ENCODE peak calls at places on chromosomes 4 and X, in seven cellular contexts. K is K562, W is H1, X is HepG2, D is SK-N-SH, T is GM12878, G is HCT116. B is an unnamed sample.

GRCh38 chr4:47744253-47744652 is 93.6 kb downstream of the CORIN start:
- DNase-seq in G (no peak), X (no peak), K (no peak), D (no peak), T (no peak), W (no peak), B (no peak)

GRCh38 chr4:39685990-39686389 is 11.9 kb upstream of the UBE2K start:
- DNase-seq in G (no peak), K (no peak), W (no peak), T (no peak), D (no peak), X (no peak), B (no peak)

GRCh38 chr4:15702941-15703403 is at the start of gene BST1:
- DNase-seq in K (no peak), G (no peak), T (no peak), X (no peak), W (no peak), D (peak; percentile 81), B (no peak)

GRCh38 chrX:48981178-48981577 is 9.5 kb upstream of the KCND1 start:
- DNase-seq in T (no peak), D (no peak), X (no peak), W (no peak), G (no peak), K (no peak), B (no peak)

GRCh38 chr4:161256716-161257115 is 907.1 kb downstream of the FSTL5 start:
- DNase-seq in D (no peak), X (peak; percentile 22), W (no peak), G (peak; percentile 7), K (no peak), T (no peak), B (peak; percentile 6)

GRCh38 chrX:85994787-85995186 is 52.6 kb downstream of the CHM start:
- DNase-seq in X (no peak), G (no peak), T (no peak), W (no peak), D (no peak), K (no peak), B (no peak)

GRCh38 chr4:157221895-157222763 is 1.6 kb downstream of the GRIA2 start:
- DNase-seq in W (no peak), G (no peak), K (no peak), D (peak; percentile 84), T (no peak), X (no peak), B (no peak)

GRCh38 chrX:20393944-20394343 is 127.2 kb upstream of the RPS6KA3 start:
- DNase-seq in X (peak; percentile 27), K (no peak), T (no peak), W (no peak), G (no peak), D (no peak), B (no peak)

GRCh38 chr4:128521634-128522253 is 234.1 kb upstream of the PGRMC2 start:
- DNase-seq in T (no peak), D (no peak), W (no peak), X (peak; percentile 7), G (no peak), K (peak; percentile 28), B (no peak)

GRCh38 chrX:139972113-139972512 is 6.8 kb upstream of the CXorf66 start:
- DNase-seq in X (no peak), G (no peak), K (no peak), T (no peak), W (no peak), D (no peak), B (no peak)

GRCh38 chr4:132065940-132066495 is 1083.1 kb upstream of the PCDH10 start:
- DNase-seq in X (no peak), T (no peak), G (no peak), K (no peak), W (no peak), D (no peak), B (no peak)

GRCh38 chrX:10011991-10012390 is 44.8 kb downstream of the CLDN34 start:
- DNase-seq in T (no peak), G (no peak), X (no peak), K (no peak), W (no peak), D (no peak), B (no peak)

GRCh38 chrX:79728421-79728820 is 286.1 kb upstream of the TBX22 start:
- DNase-seq in K (no peak), G (no peak), D (no peak), T (no peak), X (no peak), W (no peak), B (peak; percentile 8)

GRCh38 chr4:37827802-37828321 is 1.4 kb downstream of the PGM2 start:
- DNase-seq in W (no peak), K (no peak), T (no peak), X (no peak), D (no peak), G (no peak), B (no peak)

GRCh38 chrX:67692246-67692645 is 148.4 kb downstream of the AR start:
- DNase-seq in D (no peak), X (no peak), T (no peak), G (no peak), K (no peak), W (no peak), B (no peak)

GRCh38 chr4:187667095-187667494 is 328.5 kb upstream of the ZFP42 start:
- DNase-seq in G (no peak), K (no peak), W (no peak), D (no peak), T (no peak), X (no peak), B (no peak)

GRCh38 chr4:60455380-60455779 is 744.7 kb upstream of the ADGRL3 start:
- DNase-seq in T (no peak), D (no peak), W (no peak), K (no peak), X (no peak), G (no peak), B (no peak)

GRCh38 chr4:98794565-98795205 is 134.2 kb downstream of the EIF4E start:
- DNase-seq in X (no peak), D (no peak), K (peak; percentile 80), T (no peak), W (peak; percentile 15), G (no peak), B (no peak)

GRCh38 chrX:2965965-2966364 is 36.8 kb upstream of the ARSD start:
- DNase-seq in T (no peak), D (no peak), K (no peak), W (no peak), G (no peak), X (no peak), B (no peak)

GRCh38 chr4:123449362-123449761 is 52.8 kb downstream of the SPRY1 start:
- DNase-seq in G (no peak), K (no peak), W (no peak), X (no peak), D (no peak), T (no peak), B (no peak)

GRCh38 chr4:3703677-3704521 is 62.3 kb upstream of the ADRA2C start:
- DNase-seq in K (no peak), X (no peak), G (no peak), T (no peak), W (no peak), D (no peak), B (peak; percentile 52)

GRCh38 chr4:27360651-27361347 is 500.2 kb downstream of the STIM2 start:
- DNase-seq in X (no peak), K (no peak), W (peak; percentile 3), T (no peak), G (no peak), D (no peak), B (peak; percentile 18)

GRCh38 chrX:13026877-13027652 is 17.4 kb downstream of the FAM9C start:
- DNase-seq in G (no peak), W (no peak), K (no peak), D (no peak), X (no peak), T (no peak), B (no peak)

GRCh38 chr4:112210777-112211176 is 20.8 kb upstream of the AP1AR start:
- DNase-seq in G (no peak), D (no peak), X (no peak), T (no peak), W (no peak), K (no peak), B (no peak)

GRCh38 chr4:8044699-8045098 is 105.0 kb upstream of the AFAP1 start:
- DNase-seq in D (no peak), X (no peak), K (no peak), G (no peak), T (no peak), W (no peak), B (no peak)

GRCh38 chr4:56469489-56470210 is 2.2 kb downstream of the SRP72 start:
- DNase-seq in D (no peak), T (no peak), X (no peak), G (no peak), K (no peak), W (no peak), B (no peak)
- TF ChIP-seq YY1 in D (no peak), T (no peak), X (no peak), G (no peak), K (no peak), W (no peak), B (no peak)

DNA sequence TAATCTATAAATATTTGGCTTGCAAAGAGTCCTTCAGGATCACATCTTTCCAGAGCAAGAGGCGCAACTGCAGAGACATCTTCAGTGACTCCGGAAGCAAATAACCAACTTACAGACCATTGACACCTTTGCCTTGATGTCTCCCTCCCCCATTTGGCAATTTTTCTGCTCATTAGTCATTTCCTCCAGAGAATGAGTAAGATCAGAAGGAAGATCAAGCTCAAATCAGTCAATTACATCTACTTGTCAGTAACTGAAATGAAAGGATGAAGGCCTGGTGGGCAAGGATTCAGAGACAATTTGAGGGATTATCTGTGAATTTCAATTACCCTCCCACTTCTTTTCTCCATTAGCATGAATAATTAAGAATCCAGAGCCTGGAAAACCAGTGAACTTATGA is 665.6 kb upstream of the CPEB2 start:
- DNase-seq in G (no peak), D (no peak), K (no peak), T (no peak), X (no peak), W (no peak), B (no peak)
- TF ChIP-seq YY1 in G (no peak), D (no peak), K (no peak), T (no peak), X (no peak), W (no peak), B (no peak)

GRCh38 chr4:154313004-154313587 is 178.5 kb downstream of the DCHS2 start:
- DNase-seq in K (no peak), T (no peak), G (no peak), D (no peak), W (no peak), X (no peak), B (no peak)
- TF ChIP-seq YY1 in K (no peak), T (no peak), G (no peak), D (no peak), W (peak; percentile 71), X (no peak), B (no peak)

GRCh38 chrX:39823424-39823823 is 274.3 kb downstream of the BCOR start:
- DNase-seq in T (no peak), D (no peak), K (no peak), W (no peak), G (no peak), X (no peak), B (no peak)

GRCh38 chrX:39822133-39822748 is 275.5 kb downstream of the BCOR start:
- DNase-seq in D (no peak), K (no peak), X (no peak), G (no peak), W (no peak), T (no peak), B (no peak)

GRCh38 chrX:39821709-39822095 is 276.1 kb downstream of the BCOR start:
- DNase-seq in T (no peak), K (no peak), W (no peak), G (no peak), D (no peak), X (no peak), B (no peak)

GRCh38 chrX:39819921-39820849 is 277.6 kb downstream of the BCOR start:
- DNase-seq in T (no peak), G (no peak), D (peak; percentile 72), K (no peak), W (no peak), X (no peak), B (no peak)

GRCh38 chrX:39821011-39821708 is 276.6 kb downstream of the BCOR start:
- DNase-seq in W (no peak), X (no peak), G (no peak), D (peak; percentile 86), T (no peak), K (no peak), B (peak; percentile 77)
- TF ChIP-seq YY1 in W (no peak), X (no peak), G (no peak), D (no peak), T (no peak), K (no peak), B (no peak)